ENCODE peak calls at places on chromosomes 12 and 14, in eight cellular contexts. U, K, H, Y, C, S, B and V are unnamed samples.

GRCh38 chr12:57640156-57641042 is 7.4 kb upstream of the B4GALNT1 start:
- DNase-seq in U (no peak), K (no peak), H (no peak), Y (no peak), C (no peak), S (no peak), B (no peak), V (no peak)

GRCh38 chr12:11944321-11944720 is 126.4 kb upstream of the BCL2L14 start:
- DNase-seq in U (no peak), K (no peak), H (no peak), Y (no peak), C (no peak), S (no peak), B (no peak), V (no peak)

GRCh38 chr14:54683882-54684794 is 117.2 kb downstream of the SAMD4A start:
- DNase-seq in U (peak), K (peak), H (peak), Y (no peak), C (no peak), S (peak), B (no peak), V (no peak)

GRCh38 chr14:54808326-54809161 is 94.1 kb downstream of the GCH1 start:
- DNase-seq in U (no peak), K (no peak), H (no peak), Y (no peak), C (no peak), S (no peak), B (no peak), V (no peak)

GRCh38 chr14:80212025-80212402 is 710 bp upstream of the DIO2 start:
- DNase-seq in U (peak), K (no peak), H (no peak), Y (no peak), C (no peak), S (peak), B (no peak), V (no peak)

GRCh38 chr14:95320076-95320895 is 578 bp upstream of the CLMN start:
- DNase-seq in U (no peak), K (no peak), H (no peak), Y (no peak), C (no peak), S (no peak), B (no peak), V (no peak)

GRCh38 chr14:90760591-90761316 is 55.5 kb downstream of the TTC7B start:
- DNase-seq in U (peak), K (no peak), H (peak), Y (no peak), C (no peak), S (no peak), B (peak), V (peak)

GRCh38 chr12:105961821-105962671 is 176.7 kb downstream of the NUAK1 start:
- DNase-seq in U (no peak), K (no peak), H (no peak), Y (no peak), C (no peak), S (no peak), B (no peak), V (no peak)